ENCODE peak calls at places on chromosome 2, in eight cellular contexts. B is CD8-positive, alpha-beta T cell; K is H1; I is T-helper 1 cell; T is NCI-H1092; C is caudate nucleus; L is left colon; U is CD4-positive, alpha-beta T cell. R is an unnamed sample.

GRCh38 chr2:102251042-102251848 is 60.1 kb upstream of the IL1RL1 start:
- DNase-seq in B (peak), K (no peak), I (peak), T (no peak), C (no peak), L (peak), U (peak), R (no peak)

GRCh38 chr2:236965841-236966096 is 119.9 kb upstream of the COPS8 start:
- DNase-seq in B (no peak), K (no peak), I (no peak), T (no peak), C (no peak), L (no peak), U (no peak), R (no peak)

GRCh38 chr2:240359695-240360094 is 75.8 kb upstream of the GPC1 start:
- DNase-seq in B (no peak), K (no peak), I (no peak), T (no peak), C (no peak), L (no peak), U (no peak), R (no peak)

GRCh38 chr2:105320651-105321215 is 8.8 kb downstream of the TGFBRAP1 start:
- DNase-seq in B (no peak), K (no peak), I (no peak), T (no peak), C (no peak), L (no peak), U (no peak), R (no peak)

GRCh38 chr2:9552491-9553178 is 3.0 kb downstream of the ADAM17 start:
- DNase-seq in B (no peak), K (no peak), I (no peak), T (no peak), C (no peak), L (no peak), U (no peak), R (no peak)

GRCh38 chr2:223669453-223670225 is 67.5 kb upstream of the SCG2 start:
- DNase-seq in B (no peak), K (no peak), I (no peak), T (no peak), C (no peak), L (no peak), U (no peak), R (no peak)

GRCh38 chr2:153307223-153307622 is 171.3 kb downstream of the RPRM start:
- DNase-seq in B (no peak), K (no peak), I (no peak), T (no peak), C (no peak), L (no peak), U (no peak), R (no peak)

GRCh38 chr2:101846973-101847372 is 144.8 kb upstream of the IL1R2 start:
- DNase-seq in B (no peak), K (no peak), I (no peak), T (no peak), C (no peak), L (no peak), U (no peak), R (no peak)

GRCh38 chr2:162838141-162838500 is 446 bp downstream of the KCNH7 start:
- DNase-seq in B (no peak), K (no peak), I (no peak), T (no peak), C (no peak), L (no peak), U (no peak), R (peak)

GRCh38 chr2:222424729-222425671 is 657 bp downstream of the SGPP2 start:
- DNase-seq in B (no peak), K (no peak), I (no peak), T (peak), C (peak), L (peak), U (no peak), R (peak)

R was measured in NCI-H69.